ENCODE peak calls at places on chromosomes 7 and 10, in four cellular contexts. X is A549, A is GM12878, L is K562. Q is an unnamed sample.

GRCh38 chr7:16651391-16652254 is 5.6 kb downstream of the BZW2 start:
- DNase-seq in L (no peak), A (no peak), X (no peak), Q (peak; percentile 24)

GRCh38 chr10:106560925-106561640 is 603.4 kb downstream of the SORCS1 start:
- DNase-seq in A (no peak), X (no peak), L (no peak), Q (no peak)

GRCh38 chr10:23326541-23327307 is 17.9 kb downstream of the C10orf67 start:
- DNase-seq in A (no peak), L (no peak), X (no peak), Q (no peak)

GRCh38 chr7:108589874-108590273 is 20.2 kb downstream of the DNAJB9 start:
- DNase-seq in X (no peak), L (no peak), A (no peak), Q (no peak)

GRCh38 chr7:158080899-158081445 is 506.7 kb downstream of the PTPRN2 start:
- DNase-seq in X (no peak), A (no peak), L (no peak), Q (no peak)

GRCh38 chr7:74542558-74543117 is 88.9 kb downstream of the GTF2IRD1 start:
- DNase-seq in A (no peak), L (no peak), X (no peak), Q (no peak)

GRCh38 chr10:113476191-113476590 is 76.7 kb upstream of the HABP2 start:
- DNase-seq in X (no peak), A (no peak), L (no peak), Q (no peak)

GRCh38 chr7:99601656-99602310 is 3.7 kb downstream of the TMEM225B start:
- DNase-seq in X (no peak), A (no peak), L (no peak), Q (no peak)

GRCh38 chr7:74234549-74234948 is 19.6 kb downstream of the RFC2 start:
- DNase-seq in X (no peak), A (no peak), L (no peak), Q (no peak)

GRCh38 chr10:86257683-86258082 is 108.9 kb downstream of the GRID1 start:
- DNase-seq in X (no peak), L (no peak), A (no peak), Q (no peak)

GRCh38 chr7:13117103-13117502 is 429.7 kb downstream of the ARL4A start:
- DNase-seq in L (peak; percentile 22), A (no peak), X (peak; percentile 29), Q (peak; percentile 35)

GRCh38 chr10:43041422-43042342 is 35.2 kb upstream of the RET start:
- DNase-seq in L (no peak), A (no peak), X (no peak), Q (no peak)

GRCh38 chr7:99033765-99034164 is 110.1 kb downstream of the SMURF1 start:
- DNase-seq in A (no peak), L (no peak), X (no peak), Q (no peak)

GRCh38 chr10:110260746-110261477 is 43.8 kb downstream of the SMNDC1 start:
- DNase-seq in L (no peak), A (no peak), X (no peak), Q (no peak)

GRCh38 chr7:109964780-109965179 is 1126.1 kb upstream of the LRRN3 start:
- DNase-seq in A (no peak), X (peak; percentile 43), L (no peak), Q (no peak)

GRCh38 chr7:150717821-150718420 is 1.5 kb downstream of the GIMAP1 start:
- DNase-seq in X (no peak), A (no peak), L (no peak), Q (no peak)

GRCh38 chr10:93386496-93387369 is 95.4 kb downstream of the MYOF start:
- DNase-seq in A (no peak), L (no peak), X (no peak), Q (no peak)

GRCh38 chr10:132478341-132479023 is 59.1 kb upstream of the INPP5A start:
- DNase-seq in A (no peak), L (no peak), X (no peak), Q (no peak)

GRCh38 chr10:111429288-111430028 is 352.6 kb downstream of the ADRA2A start:
- DNase-seq in A (no peak), L (no peak), X (no peak), Q (no peak)

GRCh38 chr10:133460208-133460769 is 6.5 kb downstream of the SCART1 start:
- DNase-seq in A (no peak), L (no peak), X (no peak), Q (no peak)

GRCh38 chr7:44284881-44285541 is 40.4 kb downstream of the CAMK2B start:
- DNase-seq in X (no peak), A (no peak), L (no peak), Q (no peak)

GRCh38 chr7:158975526-158976467 is 119.4 kb downstream of the DYNC2I1 start:
- DNase-seq in X (no peak), A (no peak), L (peak; percentile 87), Q (peak; percentile 56)

GRCh38 chr7:27211084-27211446 is 11.2 kb upstream of the HOXA13 start:
- DNase-seq in X (no peak), L (no peak), A (no peak), Q (no peak)

GRCh38 chr10:71840177-71840711 is 10.8 kb downstream of the PSAP start:
- DNase-seq in X (peak; percentile 88), A (no peak), L (peak; percentile 48), Q (no peak)

GRCh38 chr10:102020938-102021337 is 35.0 kb downstream of the ARMH3 start:
- DNase-seq in A (no peak), L (no peak), X (no peak), Q (no peak)

GRCh38 chr7:157434231-157434630 is 97.4 kb downstream of the DNAJB6 start:
- DNase-seq in L (no peak), A (no peak), X (no peak), Q (no peak)

GRCh38 chr7:37182011-37182478 is 266.6 kb downstream of the ELMO1 start:
- DNase-seq in L (peak; percentile 70), A (peak; percentile 27), X (peak; percentile 70), Q (peak; percentile 74)

GRCh38 chr7:150950496-150951180 is 27.5 kb downstream of the KCNH2 start:
- DNase-seq in L (no peak), A (no peak), X (no peak), Q (no peak)

GRCh38 chr10:58477122-58477521 is 35.5 kb upstream of the BICC1 start:
- DNase-seq in L (no peak), X (no peak), A (no peak), Q (no peak)

GRCh38 chr10:19782430-19783089 is 33.7 kb upstream of the PLXDC2 start:
- DNase-seq in L (no peak), A (no peak), X (no peak), Q (peak; percentile 94)

GRCh38 chr10:28983799-28984198 is 305.1 kb upstream of the LYZL1 start:
- DNase-seq in X (no peak), A (no peak), L (no peak), Q (no peak)

GRCh38 chr10:32415361-32415760 is 30.6 kb upstream of the CCDC7 start:
- DNase-seq in A (no peak), L (peak; percentile 14), X (no peak), Q (no peak)

GRCh38 chr7:151863386-151864079 is 13.4 kb downstream of the PRKAG2 start:
- DNase-seq in X (peak; percentile 41), L (no peak), A (no peak), Q (peak; percentile 50)

DNA sequence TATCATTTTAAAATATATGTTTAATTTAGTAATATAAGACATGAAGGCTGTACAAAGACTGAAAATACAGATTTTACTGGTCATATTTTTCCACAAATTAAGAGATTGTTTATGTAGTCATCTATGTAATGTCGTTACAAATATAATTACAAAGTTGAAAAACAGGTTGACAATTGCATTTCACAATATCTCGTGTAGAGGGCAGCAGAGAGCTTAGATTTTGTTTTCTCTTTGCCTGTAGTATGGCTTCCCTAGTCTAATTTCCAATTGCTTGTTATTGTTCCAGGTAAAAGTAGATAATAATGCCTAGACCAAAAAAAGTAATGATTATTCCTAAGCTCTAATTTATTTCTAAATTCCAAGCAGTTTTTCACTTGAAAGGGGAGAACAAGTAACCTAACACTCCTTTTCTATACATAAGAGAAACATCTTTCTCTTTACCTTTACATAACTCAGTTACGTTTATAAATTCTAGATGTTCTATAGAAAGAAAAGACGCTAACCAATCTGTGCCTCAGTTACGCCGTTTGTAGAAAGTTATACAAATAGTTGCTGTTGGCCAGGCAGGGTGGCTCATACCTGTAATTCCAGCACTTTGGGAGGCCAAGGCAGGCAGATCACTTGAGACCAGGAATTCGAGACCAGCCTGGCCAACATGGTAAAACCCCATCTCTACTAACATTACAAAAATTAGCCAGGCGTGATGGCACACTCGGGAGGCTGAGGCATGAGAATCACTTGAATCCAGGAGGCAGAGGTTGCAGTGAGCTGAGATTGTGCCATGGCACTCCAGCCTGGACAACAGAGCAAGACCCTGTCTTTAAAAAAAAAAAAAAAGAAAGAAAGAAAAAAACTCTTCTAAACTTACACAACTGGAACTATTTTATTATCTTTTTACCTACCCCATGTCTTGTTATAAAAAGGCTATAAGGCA is 30.0 kb downstream of the NET1 start:
- DNase-seq in A (no peak), X (peak; percentile 51), L (peak; percentile 42), Q (peak; percentile 43)
- TF ChIP-seq KDM1A in A (no peak), X (no peak), L (no peak), Q (no peak)

GRCh38 chr7:121081327-121081936 is 92.9 kb downstream of the CPED1 start:
- DNase-seq in A (peak; percentile 5), L (peak; percentile 44), X (peak; percentile 34), Q (peak; percentile 36)
- TF ChIP-seq CHD4 in A (no peak), L (no peak), X (no peak), Q (no peak)

DNA sequence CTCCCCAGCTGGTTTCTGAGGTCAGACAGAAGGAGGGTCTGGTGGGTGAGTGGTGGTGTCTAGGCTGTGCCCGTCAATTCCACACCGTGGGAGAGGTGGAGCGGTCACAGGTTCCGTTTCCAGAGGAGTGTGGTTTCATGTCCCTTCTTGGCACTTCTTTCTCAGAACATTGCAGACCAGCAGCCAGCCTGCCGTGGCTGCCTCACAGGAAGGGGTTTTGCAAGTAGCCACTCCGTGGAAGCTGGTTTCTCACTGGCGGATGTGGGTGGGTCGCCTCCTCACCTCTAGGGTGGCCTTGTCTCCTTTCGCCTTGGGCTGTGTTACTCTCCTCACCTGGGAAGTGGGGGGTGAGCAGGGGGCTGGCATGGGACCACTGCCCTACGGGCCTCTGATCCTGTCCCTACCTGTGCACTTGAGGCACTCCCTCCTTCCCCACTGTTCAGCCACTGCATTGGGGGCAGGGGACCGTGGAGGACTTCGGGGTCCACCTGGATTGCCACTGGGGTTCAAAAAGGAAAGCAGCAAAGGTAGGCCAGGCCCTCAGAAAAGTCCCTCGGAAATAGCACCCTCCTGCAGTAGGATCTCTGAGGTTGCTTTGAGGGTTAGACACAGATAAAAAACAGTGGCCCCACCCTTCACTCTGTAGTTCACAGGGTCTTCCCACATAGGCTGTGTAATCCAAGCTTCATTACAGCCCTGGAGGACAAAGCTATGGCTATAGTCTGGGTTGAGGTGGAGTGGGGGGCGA is 33.9 kb downstream of the TSPAN14 start:
- DNase-seq in A (no peak), L (peak; percentile 55), X (no peak), Q (no peak)
- TF ChIP-seq KDM1A in A (no peak), L (no peak), X (no peak), Q (no peak)

DNA sequence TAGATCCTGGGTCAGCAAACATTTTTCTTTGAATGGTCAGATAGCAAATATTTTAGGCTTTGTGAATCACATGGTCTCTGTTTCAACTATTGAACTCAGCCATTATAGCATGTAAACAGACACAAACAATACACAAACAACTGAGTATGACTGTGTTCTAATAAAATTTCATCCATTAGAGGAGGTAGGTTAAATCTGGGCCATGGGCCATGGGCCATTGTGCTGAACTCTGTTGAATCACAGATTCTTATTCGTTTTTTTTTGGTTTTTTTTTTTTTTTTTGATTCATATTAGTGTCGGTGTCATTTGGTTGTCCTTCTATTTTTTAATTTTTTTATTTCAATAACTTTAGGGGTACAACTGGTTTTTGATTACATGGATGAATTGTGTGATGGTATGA is 443.8 kb upstream of the GRM3 start:
- DNase-seq in A (no peak), X (no peak), L (no peak), Q (no peak)
- TF ChIP-seq CHD4 in A (no peak), X (no peak), L (no peak), Q (no peak)

GRCh38 chr7:69429817-69430501 is 168.3 kb upstream of the AUTS2 start:
- DNase-seq in A (no peak), X (no peak), L (no peak), Q (no peak)
- TF ChIP-seq KDM1A in A (no peak), X (no peak), L (no peak), Q (no peak)

Q was measured in HepG2.